ENCODE peak calls at places on chromosomes 6 and 20, in eight cellular contexts. D is activated T-cell treated with anti-CD3 and anti-CD28 coated beads, Interleukin-2, amount 50 U/mL, for 72 hours; Z is GM20000; T is NCI-H1105; H is stimulated activated CD8-positive, alpha-beta memory T cell treated with anti-CD3 and anti-CD28 coated beads, Interleukin-7, amount 100 ng/mL, for 4 hours; N is pancreas; R is GM10248; O is NAMALWA. I is an unnamed sample.

GRCh38 chr6:108171291-108171917 is 5.6 kb downstream of the NR2E1 start:
- DNase-seq in D (no peak), Z (peak; percentile 20), T (no peak), H (no peak), N (no peak), R (no peak), O (no peak), I (no peak)

GRCh38 chr20:58177799-58178198 is 50.7 kb downstream of the ANKRD60 start:
- DNase-seq in D (no peak), Z (no peak), T (no peak), H (no peak), N (no peak), R (no peak), O (no peak), I (no peak)

GRCh38 chr6:13142611-13143010 is 185.7 kb downstream of the TBC1D7 start:
- DNase-seq in D (no peak), Z (no peak), T (no peak), H (no peak), N (no peak), R (no peak), O (no peak), I (no peak)

GRCh38 chr6:117928833-117929232 is 21.8 kb downstream of the SLC35F1 start:
- DNase-seq in D (no peak), Z (no peak), T (no peak), H (no peak), N (no peak), R (no peak), O (no peak), I (no peak)

GRCh38 chr6:26043389-26044139 is 43.7 kb upstream of the HFE start:
- DNase-seq in D (peak; percentile 81), Z (peak; percentile 79), T (peak; percentile 95), H (no peak), N (no peak), R (peak; percentile 82), O (peak; percentile 93), I (peak; percentile 48)

GRCh38 chr6:6503186-6503585 is 85.3 kb upstream of the LY86 start:
- DNase-seq in D (no peak), Z (no peak), T (no peak), H (no peak), N (no peak), R (no peak), O (no peak), I (no peak)

GRCh38 chr6:140711019-140711613 is 1336.7 kb upstream of the CITED2 start:
- DNase-seq in D (no peak), Z (no peak), T (no peak), H (no peak), N (no peak), R (no peak), O (peak; percentile 41), I (no peak)

GRCh38 chr6:41342241-41342640 is 6.8 kb downstream of the NCR2 start:
- DNase-seq in D (no peak), Z (no peak), T (no peak), H (no peak), N (no peak), R (no peak), O (no peak), I (no peak)

GRCh38 chr6:47145212-47145611 is 103.1 kb upstream of the ADGRF1 start:
- DNase-seq in D (no peak), Z (no peak), T (no peak), H (no peak), N (no peak), R (no peak), O (no peak), I (no peak)

GRCh38 chr6:27209659-27210269 is 37.7 kb upstream of the PRSS16 start:
- DNase-seq in D (no peak), Z (no peak), T (no peak), H (no peak), N (no peak), R (no peak), O (no peak), I (peak; percentile 29)

GRCh38 chr6:98039876-98040605 is 757.0 kb upstream of the MMS22L start:
- DNase-seq in D (no peak), Z (no peak), T (no peak), H (no peak), N (no peak), R (no peak), O (no peak), I (no peak)

GRCh38 chr20:17504326-17504897 is 26.8 kb downstream of the BFSP1 start:
- DNase-seq in D (peak; percentile 10), Z (peak; percentile 29), T (no peak), H (no peak), N (peak; percentile 57), R (no peak), O (no peak), I (no peak)

GRCh38 chr6:24324617-24325016 is 33.2 kb downstream of the DCDC2 start:
- DNase-seq in D (no peak), Z (no peak), T (no peak), H (no peak), N (no peak), R (no peak), O (no peak), I (no peak)

GRCh38 chr20:1764136-1765033 is 106.8 kb upstream of the SIRPG start:
- DNase-seq in D (peak; percentile 63), Z (peak; percentile 69), T (peak; percentile 73), H (peak; percentile 31), N (peak; percentile 74), R (peak; percentile 63), O (peak; percentile 83), I (peak; percentile 53)

GRCh38 chr6:49453221-49453620 is 9.8 kb downstream of the MMUT start:
- DNase-seq in D (no peak), Z (no peak), T (no peak), H (no peak), N (no peak), R (no peak), O (peak; percentile 17), I (no peak)

GRCh38 chr6:18263561-18264337 is 581 bp downstream of the DEK start:
- DNase-seq in D (peak; percentile 41), Z (no peak), T (peak; percentile 71), H (no peak), N (peak; percentile 78), R (no peak), O (peak; percentile 60), I (peak; percentile 59)

GRCh38 chr6:98724537-98724936 is 109.8 kb upstream of the POU3F2 start:
- DNase-seq in D (no peak), Z (no peak), T (no peak), H (no peak), N (no peak), R (no peak), O (no peak), I (no peak)

GRCh38 chr20:49868538-49868937 is 46.8 kb downstream of the SPATA2 start:
- DNase-seq in D (no peak), Z (no peak), T (no peak), H (no peak), N (no peak), R (no peak), O (no peak), I (no peak)

GRCh38 chr20:22382742-22383141 is 201.6 kb downstream of the FOXA2 start:
- DNase-seq in D (no peak), Z (no peak), T (no peak), H (no peak), N (no peak), R (peak; percentile 11), O (no peak), I (no peak)

GRCh38 chr6:24658573-24659511 is 7.9 kb downstream of the TDP2 start:
- DNase-seq in D (no peak), Z (no peak), T (no peak), H (no peak), N (no peak), R (no peak), O (no peak), I (no peak)

GRCh38 chr6:109834595-109835437 is 143.3 kb upstream of the GPR6 start:
- DNase-seq in D (no peak), Z (no peak), T (peak; percentile 83), H (no peak), N (no peak), R (no peak), O (no peak), I (no peak)

GRCh38 chr6:140744648-140745320 is 1370.3 kb upstream of the CITED2 start:
- DNase-seq in D (no peak), Z (no peak), T (no peak), H (no peak), N (no peak), R (no peak), O (no peak), I (peak; percentile 53)

GRCh38 chr6:135438907-135439535 is 58.5 kb downstream of the AHI1 start:
- DNase-seq in D (no peak), Z (peak; percentile 17), T (no peak), H (no peak), N (no peak), R (peak; percentile 35), O (peak; percentile 73), I (no peak)

GRCh38 chr6:147244832-147245231 is 40.6 kb downstream of the STXBP5 start:
- DNase-seq in D (no peak), Z (no peak), T (no peak), H (no peak), N (no peak), R (no peak), O (no peak), I (no peak)

GRCh38 chr6:34360556-34360955 is 31.9 kb downstream of the NUDT3 start:
- DNase-seq in D (no peak), Z (no peak), T (no peak), H (no peak), N (no peak), R (no peak), O (no peak), I (no peak)

GRCh38 chr20:19735446-19735845 is 22.6 kb upstream of the RIN2 start:
- DNase-seq in D (peak; percentile 13), Z (no peak), T (no peak), H (no peak), N (no peak), R (no peak), O (no peak), I (peak; percentile 85)

GRCh38 chr6:40444811-40445210 is 142.4 kb downstream of the LRFN2 start:
- DNase-seq in D (no peak), Z (no peak), T (no peak), H (no peak), N (no peak), R (no peak), O (no peak), I (no peak)

GRCh38 chr20:59598625-59599310 is 5.6 kb upstream of the PHACTR3 start:
- DNase-seq in D (peak; percentile 40), Z (peak; percentile 86), T (peak; percentile 59), H (no peak), N (no peak), R (peak; percentile 81), O (peak; percentile 48), I (no peak)

GRCh38 chr6:158769696-158770446 is 49.3 kb downstream of the EZR start:
- DNase-seq in D (no peak), Z (no peak), T (peak; percentile 90), H (no peak), N (no peak), R (no peak), O (no peak), I (no peak)

GRCh38 chr20:63054695-63055240 is 48.0 kb upstream of the BHLHE23 start:
- DNase-seq in D (no peak), Z (no peak), T (no peak), H (no peak), N (peak; percentile 49), R (no peak), O (no peak), I (no peak)

GRCh38 chr6:136486357-136486756 is 63.9 kb downstream of the MAP7 start:
- DNase-seq in D (no peak), Z (no peak), T (no peak), H (no peak), N (no peak), R (no peak), O (no peak), I (no peak)

GRCh38 chr20:38117635-38118034 is 47.4 kb downstream of the TGM2 start:
- DNase-seq in D (no peak), Z (no peak), T (no peak), H (no peak), N (no peak), R (no peak), O (no peak), I (peak; percentile 41)

GRCh38 chr6:146916435-146917015 is 287.7 kb upstream of the STXBP5 start:
- DNase-seq in D (no peak), Z (no peak), T (no peak), H (no peak), N (no peak), R (no peak), O (no peak), I (no peak)

GRCh38 chr6:4853782-4854511 is 77.7 kb downstream of the CDYL start:
- DNase-seq in D (peak; percentile 45), Z (no peak), T (no peak), H (no peak), N (no peak), R (no peak), O (no peak), I (no peak)

I was measured in MG63.